ENCODE peak calls at places on chromosome 12, in eight cellular contexts. One of them, this sample, is unnamed.

GRCh38 chr12:68591716-68592437 is 18.8 kb upstream of the RAP1B start:
- DNase-seq in ACHN: no peak
- DNase-seq in ELR: no peak
- DNase-seq in activated CD4-positive, alpha-beta T cell treated with anti-CD3 and anti-CD28 coated beads, Interleukin-2, amount 50 U/mL, for 48 hours: no peak
- DNase-seq in fibroblast of gingiva: no peak
- DNase-seq in KBM-7: no peak
- DNase-seq in NCI-H460: no peak
- DNase-seq in left ventricle myocardium inferior: no peak
- DNase-seq in this sample: no peak

GRCh38 chr12:51822956-51823355 is 25.6 kb downstream of the FIGNL2 start:
- DNase-seq in ACHN: peak
- DNase-seq in ELR: no peak
- DNase-seq in activated CD4-positive, alpha-beta T cell treated with anti-CD3 and anti-CD28 coated beads, Interleukin-2, amount 50 U/mL, for 48 hours: no peak
- DNase-seq in fibroblast of gingiva: no peak
- DNase-seq in KBM-7: no peak
- DNase-seq in NCI-H460: no peak
- DNase-seq in left ventricle myocardium inferior: no peak
- DNase-seq in this sample: no peak

GRCh38 chr12:84912191-84913142 is at the start of gene SLC6A15:
- DNase-seq in ACHN: peak
- DNase-seq in ELR: peak
- DNase-seq in activated CD4-positive, alpha-beta T cell treated with anti-CD3 and anti-CD28 coated beads, Interleukin-2, amount 50 U/mL, for 48 hours: peak
- DNase-seq in fibroblast of gingiva: peak
- DNase-seq in KBM-7: no peak
- DNase-seq in NCI-H460: peak
- DNase-seq in left ventricle myocardium inferior: no peak
- DNase-seq in this sample: peak

GRCh38 chr12:42574879-42575278 is 14.7 kb downstream of the PRICKLE1 start:
- DNase-seq in ACHN: no peak
- DNase-seq in ELR: no peak
- DNase-seq in activated CD4-positive, alpha-beta T cell treated with anti-CD3 and anti-CD28 coated beads, Interleukin-2, amount 50 U/mL, for 48 hours: no peak
- DNase-seq in fibroblast of gingiva: peak
- DNase-seq in KBM-7: no peak
- DNase-seq in NCI-H460: no peak
- DNase-seq in left ventricle myocardium inferior: no peak
- DNase-seq in this sample: no peak

GRCh38 chr12:42129595-42130204 is 15.0 kb downstream of the GXYLT1 start:
- DNase-seq in ACHN: peak
- DNase-seq in ELR: peak
- DNase-seq in activated CD4-positive, alpha-beta T cell treated with anti-CD3 and anti-CD28 coated beads, Interleukin-2, amount 50 U/mL, for 48 hours: no peak
- DNase-seq in fibroblast of gingiva: peak
- DNase-seq in KBM-7: peak
- DNase-seq in NCI-H460: peak
- DNase-seq in left ventricle myocardium inferior: no peak
- DNase-seq in this sample: peak

GRCh38 chr12:6124411-6125151 is at the start of gene VWF:
- DNase-seq in ACHN: no peak
- DNase-seq in ELR: no peak
- DNase-seq in activated CD4-positive, alpha-beta T cell treated with anti-CD3 and anti-CD28 coated beads, Interleukin-2, amount 50 U/mL, for 48 hours: no peak
- DNase-seq in fibroblast of gingiva: no peak
- DNase-seq in KBM-7: no peak
- DNase-seq in NCI-H460: no peak
- DNase-seq in left ventricle myocardium inferior: no peak
- DNase-seq in this sample: no peak

GRCh38 chr12:104143002-104143401 is 5.0 kb upstream of the NFYB start:
- DNase-seq in ACHN: no peak
- DNase-seq in ELR: no peak
- DNase-seq in activated CD4-positive, alpha-beta T cell treated with anti-CD3 and anti-CD28 coated beads, Interleukin-2, amount 50 U/mL, for 48 hours: no peak
- DNase-seq in fibroblast of gingiva: no peak
- DNase-seq in KBM-7: no peak
- DNase-seq in NCI-H460: no peak
- DNase-seq in left ventricle myocardium inferior: no peak
- DNase-seq in this sample: no peak

GRCh38 chr12:19683178-19683927 is 244.1 kb downstream of the AEBP2 start:
- DNase-seq in ACHN: no peak
- DNase-seq in ELR: peak
- DNase-seq in activated CD4-positive, alpha-beta T cell treated with anti-CD3 and anti-CD28 coated beads, Interleukin-2, amount 50 U/mL, for 48 hours: no peak
- DNase-seq in fibroblast of gingiva: no peak
- DNase-seq in KBM-7: no peak
- DNase-seq in NCI-H460: peak
- DNase-seq in left ventricle myocardium inferior: no peak
- DNase-seq in this sample: peak

GRCh38 chr12:45509621-45510020 is 219.9 kb upstream of the ARID2 start:
- DNase-seq in ACHN: no peak
- DNase-seq in ELR: no peak
- DNase-seq in activated CD4-positive, alpha-beta T cell treated with anti-CD3 and anti-CD28 coated beads, Interleukin-2, amount 50 U/mL, for 48 hours: no peak
- DNase-seq in fibroblast of gingiva: no peak
- DNase-seq in KBM-7: no peak
- DNase-seq in NCI-H460: no peak
- DNase-seq in left ventricle myocardium inferior: no peak
- DNase-seq in this sample: no peak

GRCh38 chr12:22792198-22792597 is 167.2 kb downstream of the ETNK1 start:
- DNase-seq in ACHN: no peak
- DNase-seq in ELR: peak
- DNase-seq in activated CD4-positive, alpha-beta T cell treated with anti-CD3 and anti-CD28 coated beads, Interleukin-2, amount 50 U/mL, for 48 hours: no peak
- DNase-seq in fibroblast of gingiva: no peak
- DNase-seq in KBM-7: no peak
- DNase-seq in NCI-H460: no peak
- DNase-seq in left ventricle myocardium inferior: no peak
- DNase-seq in this sample: no peak

This sample was measured in GM23248.